ENCODE peak calls at places on chromosomes 11 and 22, in nine cellular contexts. One of them, this sample, is unnamed. For H3K79me2 and H3K36me3, the result is how much of the 10 kb centered on the place peaks cover.

GRCh38 chr11:2693851-2694261 is 5.9 kb downstream of the KCNQ1OT1 start:
- DNase-seq in fibroblast of lung: no peak
- DNase-seq in trophoblast cell: no peak
- DNase-seq in GM23248: peak
- DNase-seq in neural progenitor cell: no peak
- DNase-seq in GM23338: peak
- DNase-seq in PC-3: peak
- DNase-seq in OCI-LY7: no peak
- DNase-seq in HCT116: no peak
- DNase-seq in this sample: no peak

GRCh38 chr22:36757608-36758220 is 18.2 kb downstream of the IFT27 start:
- DNase-seq in HCT116: peak
- DNase-seq in PC-3: peak
- DNase-seq in fibroblast of lung: peak
- DNase-seq in OCI-LY7: peak
- DNase-seq in GM23338: peak
- DNase-seq in GM23248: peak
- DNase-seq in neural progenitor cell: peak
- DNase-seq in trophoblast cell: peak
- DNase-seq in this sample: peak

GRCh38 chr11:31827458-31828206 is 16.5 kb upstream of the PAX6 start:
- DNase-seq in OCI-LY7: no peak
- DNase-seq in GM23338: peak
- DNase-seq in GM23248: no peak
- DNase-seq in neural progenitor cell: peak
- DNase-seq in PC-3: no peak
- DNase-seq in trophoblast cell: no peak
- DNase-seq in fibroblast of lung: peak
- DNase-seq in HCT116: no peak
- DNase-seq in this sample: peak

GRCh38 chr11:76456571-76456970 is 11.8 kb downstream of the EMSY start:
- DNase-seq in OCI-LY7: no peak
- DNase-seq in fibroblast of lung: peak
- DNase-seq in HCT116: no peak
- DNase-seq in GM23338: peak
- DNase-seq in GM23248: no peak
- DNase-seq in neural progenitor cell: peak
- DNase-seq in PC-3: no peak
- DNase-seq in trophoblast cell: no peak
- DNase-seq in this sample: no peak

GRCh38 chr11:10529279-10529678 is 11.7 kb downstream of the RNF141 start:
- DNase-seq in GM23248: peak
- DNase-seq in HCT116: no peak
- DNase-seq in fibroblast of lung: peak
- DNase-seq in neural progenitor cell: no peak
- DNase-seq in PC-3: no peak
- DNase-seq in OCI-LY7: no peak
- DNase-seq in GM23338: no peak
- DNase-seq in trophoblast cell: no peak
- DNase-seq in this sample: peak

GRCh38 chr11:35781342-35782171 is 119.0 kb downstream of the TRIM44 start:
- DNase-seq in HCT116: no peak
- DNase-seq in GM23248: peak
- DNase-seq in neural progenitor cell: peak
- DNase-seq in trophoblast cell: no peak
- DNase-seq in fibroblast of lung: peak
- DNase-seq in PC-3: peak
- DNase-seq in OCI-LY7: no peak
- DNase-seq in GM23338: no peak
- DNase-seq in this sample: peak

GRCh38 chr11:76030286-76030685 is 176.0 kb downstream of the WNT11 start:
- DNase-seq in OCI-LY7: no peak
- DNase-seq in neural progenitor cell: no peak
- DNase-seq in GM23338: peak
- DNase-seq in trophoblast cell: peak
- DNase-seq in HCT116: no peak
- DNase-seq in PC-3: peak
- DNase-seq in GM23248: no peak
- DNase-seq in fibroblast of lung: peak
- DNase-seq in this sample: peak

GRCh38 chr11:96045622-96046456 is 121.9 kb upstream of the MTMR2 start:
- DNase-seq in GM23338: peak
- DNase-seq in trophoblast cell: no peak
- DNase-seq in OCI-LY7: no peak
- DNase-seq in neural progenitor cell: peak
- DNase-seq in fibroblast of lung: peak
- DNase-seq in PC-3: no peak
- DNase-seq in GM23248: peak
- DNase-seq in HCT116: no peak
- DNase-seq in this sample: peak

GRCh38 chr11:130089669-130090063 is 20.0 kb downstream of the APLP2 start:
- DNase-seq in neural progenitor cell: no peak
- DNase-seq in HCT116: no peak
- DNase-seq in GM23338: no peak
- DNase-seq in PC-3: no peak
- DNase-seq in fibroblast of lung: no peak
- DNase-seq in OCI-LY7: no peak
- DNase-seq in trophoblast cell: no peak
- DNase-seq in GM23248: no peak
- DNase-seq in this sample: no peak
- H3K79me2 ChIP-seq in neural progenitor cell: half or more
- H3K79me2 ChIP-seq in HCT116: half or more
- H3K79me2 ChIP-seq in GM23338: half or more
- H3K79me2 ChIP-seq in PC-3: half or more
- H3K79me2 ChIP-seq in fibroblast of lung: under half
- H3K79me2 ChIP-seq in OCI-LY7: half or more
- H3K79me2 ChIP-seq in trophoblast cell: under half
- H3K79me2 ChIP-seq in GM23248: half or more
- H3K79me2 ChIP-seq in this sample: half or more

GRCh38 chr22:19371893-19372292 is 59.6 kb downstream of the HIRA start:
- DNase-seq in fibroblast of lung: no peak
- DNase-seq in PC-3: no peak
- DNase-seq in HCT116: no peak
- DNase-seq in GM23338: no peak
- DNase-seq in trophoblast cell: no peak
- DNase-seq in OCI-LY7: no peak
- DNase-seq in neural progenitor cell: no peak
- DNase-seq in GM23248: no peak
- DNase-seq in this sample: no peak

GRCh38 chr22:19373450-19373849 is 58.1 kb downstream of the HIRA start:
- DNase-seq in OCI-LY7: no peak
- DNase-seq in neural progenitor cell: no peak
- DNase-seq in trophoblast cell: no peak
- DNase-seq in HCT116: no peak
- DNase-seq in fibroblast of lung: no peak
- DNase-seq in GM23338: no peak
- DNase-seq in PC-3: no peak
- DNase-seq in GM23248: no peak
- DNase-seq in this sample: no peak

GRCh38 chr22:19368876-19369275 is 62.7 kb downstream of the HIRA start:
- DNase-seq in neural progenitor cell: no peak
- DNase-seq in fibroblast of lung: no peak
- DNase-seq in HCT116: no peak
- DNase-seq in GM23338: no peak
- DNase-seq in OCI-LY7: no peak
- DNase-seq in GM23248: no peak
- DNase-seq in trophoblast cell: no peak
- DNase-seq in PC-3: no peak
- DNase-seq in this sample: no peak

DNA sequence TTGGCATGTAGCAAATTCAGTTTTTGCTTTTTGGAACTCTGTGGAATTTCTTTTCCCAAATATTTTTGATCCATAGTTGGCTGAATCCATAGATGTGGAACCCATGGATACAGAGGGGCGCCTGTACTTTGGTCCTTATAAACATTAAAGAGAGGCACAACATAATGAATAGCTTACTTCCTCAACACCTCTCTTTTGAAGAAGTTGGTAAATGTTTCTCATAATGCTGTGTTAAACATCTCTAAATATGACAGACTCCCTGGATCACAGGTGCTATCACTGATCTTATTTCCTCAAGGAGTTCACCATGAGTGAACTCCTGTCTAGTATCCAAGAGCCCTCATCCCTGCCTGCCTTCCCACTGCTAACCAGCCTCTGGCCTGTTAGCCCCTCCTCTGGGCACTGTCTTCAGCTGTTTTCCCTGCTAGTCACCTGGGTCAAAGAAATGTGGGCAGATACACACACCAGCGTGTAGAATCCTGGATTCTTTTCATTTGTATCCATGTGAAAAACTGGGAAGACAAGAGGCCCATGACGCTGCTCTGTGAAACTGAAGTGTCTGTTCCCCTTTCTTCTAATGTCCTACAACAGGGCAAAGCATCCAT is 63.7 kb downstream of the HIRA start:
- DNase-seq in GM23338: no peak
- DNase-seq in fibroblast of lung: no peak
- DNase-seq in GM23248: no peak
- DNase-seq in neural progenitor cell: no peak
- DNase-seq in OCI-LY7: no peak
- DNase-seq in HCT116: no peak
- DNase-seq in PC-3: no peak
- DNase-seq in trophoblast cell: no peak
- DNase-seq in this sample: no peak
- H3K36me3 ChIP-seq in GM23338: under half
- H3K36me3 ChIP-seq in fibroblast of lung: under half
- H3K36me3 ChIP-seq in GM23248: under half
- H3K36me3 ChIP-seq in neural progenitor cell: under half
- H3K36me3 ChIP-seq in OCI-LY7: half or more
- H3K36me3 ChIP-seq in HCT116: under half
- H3K36me3 ChIP-seq in PC-3: under half
- H3K36me3 ChIP-seq in trophoblast cell: under half
- H3K36me3 ChIP-seq in this sample: under half

DNA sequence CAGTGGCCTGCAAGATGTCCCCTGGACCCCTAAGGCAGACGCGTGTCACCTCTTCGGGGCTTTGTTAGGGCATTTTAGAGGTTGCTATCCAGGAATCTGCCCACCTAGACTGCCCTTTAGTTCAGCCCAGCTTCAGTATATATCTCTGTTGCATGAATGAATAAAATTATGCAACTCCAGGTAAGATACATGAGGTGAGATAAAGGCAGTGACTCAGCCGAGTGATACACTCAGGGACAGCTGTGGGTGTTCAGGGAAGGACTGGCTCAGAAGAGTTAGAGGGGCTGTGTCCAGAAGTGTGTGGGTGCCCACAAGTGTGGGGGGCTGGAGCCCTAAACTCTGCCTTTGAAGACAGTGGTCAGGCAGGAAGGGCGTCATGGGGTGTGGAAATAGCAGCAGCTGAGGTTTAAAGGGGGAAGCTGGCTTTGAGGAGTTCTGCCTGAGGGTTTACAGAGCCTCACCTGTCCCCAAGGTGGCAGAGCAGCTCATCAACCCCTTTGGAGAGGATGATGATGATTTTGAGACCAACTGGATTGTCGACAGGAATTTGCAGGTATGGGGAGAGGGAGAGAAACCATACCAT is 8.3 kb downstream of the FTH1 start:
- DNase-seq in PC-3: peak
- DNase-seq in fibroblast of lung: no peak
- DNase-seq in GM23338: peak
- DNase-seq in neural progenitor cell: no peak
- DNase-seq in trophoblast cell: no peak
- DNase-seq in OCI-LY7: no peak
- DNase-seq in HCT116: no peak
- DNase-seq in GM23248: no peak
- DNase-seq in this sample: no peak
- H3K27ac ChIP-seq in PC-3: no peak
- H3K27ac ChIP-seq in fibroblast of lung: no peak
- H3K27ac ChIP-seq in GM23338: no peak
- H3K27ac ChIP-seq in neural progenitor cell: no peak
- H3K27ac ChIP-seq in trophoblast cell: no peak
- H3K27ac ChIP-seq in OCI-LY7: no peak
- H3K27ac ChIP-seq in HCT116: no peak
- H3K27ac ChIP-seq in GM23248: no peak
- H3K27ac ChIP-seq in this sample: no peak

DNA sequence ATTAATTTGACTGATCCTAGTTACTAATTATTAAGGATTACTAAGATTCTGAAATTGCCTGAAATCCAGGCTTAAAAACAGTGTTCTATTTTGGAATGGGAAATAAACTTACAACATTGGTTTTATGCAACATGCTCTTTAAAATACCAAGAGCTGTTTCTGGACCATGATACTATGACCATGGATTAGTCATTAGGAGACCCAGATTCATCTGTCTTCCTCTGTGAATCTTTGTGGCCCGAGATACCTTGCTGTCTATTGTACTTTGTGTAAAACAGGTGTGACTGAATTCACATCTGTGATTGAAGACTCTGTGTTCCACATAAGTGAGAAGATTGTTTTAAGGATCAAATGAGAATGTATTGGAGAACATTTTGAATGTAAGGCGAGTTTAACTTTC is 98.8 kb downstream of the HSD17B12 start:
- DNase-seq in fibroblast of lung: peak
- DNase-seq in GM23338: no peak
- DNase-seq in neural progenitor cell: no peak
- DNase-seq in OCI-LY7: no peak
- DNase-seq in GM23248: peak
- DNase-seq in PC-3: no peak
- DNase-seq in trophoblast cell: no peak
- DNase-seq in HCT116: no peak
- DNase-seq in this sample: no peak
- H3K79me2 ChIP-seq in fibroblast of lung: under half
- H3K79me2 ChIP-seq in GM23338: half or more
- H3K79me2 ChIP-seq in neural progenitor cell: under half
- H3K79me2 ChIP-seq in OCI-LY7: under half
- H3K79me2 ChIP-seq in GM23248: under half
- H3K79me2 ChIP-seq in PC-3: under half
- H3K79me2 ChIP-seq in trophoblast cell: under half
- H3K79me2 ChIP-seq in HCT116: under half
- H3K79me2 ChIP-seq in this sample: under half